ENCODE peak calls at places on chromosomes 2 and 18, in five cellular contexts. I, J, Y, N and K are unnamed samples.

GRCh38 chr2:131040661-131041401 is 52.4 kb downstream of the FAM168B start:
- DNase-seq in Y (no peak), N (no peak), I (no peak), J (no peak), K (peak)

GRCh38 chr18:54444309-54444914 is 86.7 kb downstream of the C18orf54 start:
- DNase-seq in J (peak), N (peak), I (no peak), Y (no peak), K (peak)

GRCh38 chr2:45879936-45880335 is 228.5 kb downstream of the PRKCE start:
- DNase-seq in N (no peak), Y (no peak), I (no peak), J (no peak), K (no peak)

GRCh38 chr2:149741646-149742045 is 154.1 kb upstream of the MMADHC start:
- DNase-seq in N (peak), I (peak), Y (no peak), J (no peak), K (no peak)

GRCh38 chr2:241066893-241067341 is 35.2 kb downstream of the MTERF4 start:
- DNase-seq in J (no peak), N (no peak), Y (no peak), I (no peak), K (no peak)

GRCh38 chr2:206296128-206296527 is 21.7 kb downstream of the ZDBF2 start:
- DNase-seq in Y (no peak), I (no peak), N (no peak), J (no peak), K (no peak)

GRCh38 chr2:60830991-60831390 is 50.4 kb upstream of the REL start:
- DNase-seq in I (no peak), Y (no peak), J (no peak), N (no peak), K (no peak)

GRCh38 chr2:134883552-134884293 is 34.9 kb upstream of the CCNT2 start:
- DNase-seq in N (no peak), I (no peak), J (no peak), Y (no peak), K (no peak)

GRCh38 chr2:86079981-86080911 is 25.4 kb downstream of the POLR1A start:
- DNase-seq in I (no peak), Y (peak), J (peak), N (peak), K (peak)

GRCh38 chr2:44582363-44583008 is 220.7 kb downstream of the CAMKMT start:
- DNase-seq in Y (no peak), I (peak), N (no peak), J (no peak), K (no peak)

GRCh38 chr2:11914455-11914854 is 168.0 kb downstream of the LPIN1 start:
- DNase-seq in Y (no peak), I (no peak), J (no peak), N (peak), K (no peak)

GRCh38 chr2:44479127-44479887 is 117.6 kb downstream of the CAMKMT start:
- DNase-seq in I (peak), Y (peak), N (peak), J (peak), K (peak)

GRCh38 chr18:36078751-36079529 is 11.6 kb upstream of the RPRD1A start:
- DNase-seq in J (no peak), Y (no peak), N (peak), I (peak), K (no peak)

GRCh38 chr2:207200136-207200535 is 34.4 kb upstream of the KLF7 start:
- DNase-seq in N (no peak), I (no peak), Y (no peak), J (no peak), K (no peak)

GRCh38 chr2:98912221-98912851 is 23.7 kb downstream of the CRACDL start:
- DNase-seq in N (peak), I (peak), Y (no peak), J (no peak), K (no peak)

GRCh38 chr18:24185805-24186204 is 46.9 kb downstream of the CABYR start:
- DNase-seq in Y (no peak), J (no peak), N (peak), I (no peak), K (no peak)

GRCh38 chr2:61758991-61759390 is 94.9 kb downstream of the FAM161A start:
- DNase-seq in I (peak), Y (no peak), J (no peak), N (peak), K (no peak)

GRCh38 chr18:59249186-59249774 is 24.0 kb downstream of the RAX start:
- DNase-seq in I (peak), N (peak), Y (peak), J (no peak), K (no peak)

GRCh38 chr2:73268831-73269685 is 15.2 kb downstream of the FBXO41 start:
- DNase-seq in J (no peak), I (no peak), Y (peak), N (no peak), K (no peak)

GRCh38 chr2:217331577-217332139 is 471.8 kb upstream of the TNP1 start:
- DNase-seq in J (no peak), N (peak), I (peak), Y (no peak), K (no peak)

GRCh38 chr2:31197166-31197565 is 20.1 kb downstream of the CAPN14 start:
- DNase-seq in J (no peak), I (no peak), N (no peak), Y (no peak), K (no peak)

GRCh38 chr2:68385907-68386287 is 20.8 kb downstream of the PLEK start:
- DNase-seq in J (no peak), N (no peak), Y (no peak), I (no peak), K (no peak)

GRCh38 chr2:70937866-70938579 is 2.3 kb downstream of the ATP6V1B1 start:
- DNase-seq in Y (no peak), N (no peak), J (no peak), I (no peak), K (no peak)

GRCh38 chr18:666628-667027 is 9.2 kb downstream of the TYMS start:
- DNase-seq in Y (no peak), N (no peak), J (no peak), I (no peak), K (no peak)

GRCh38 chr2:65351234-65351947 is 81.0 kb downstream of the SPRED2 start:
- DNase-seq in N (no peak), I (no peak), J (no peak), Y (no peak), K (peak)

GRCh38 chr2:88199912-88200682 is 30.0 kb downstream of the THNSL2 start:
- DNase-seq in J (no peak), N (no peak), I (no peak), Y (no peak), K (no peak)

GRCh38 chr2:105797298-105797819 is 52.6 kb downstream of the NCK2 start:
- DNase-seq in I (no peak), J (peak), N (no peak), Y (peak), K (no peak)

GRCh38 chr2:196660264-196660663 is 20.7 kb downstream of the CCDC150 start:
- DNase-seq in Y (no peak), I (peak), N (peak), J (no peak), K (no peak)

GRCh38 chr2:113806217-113806913 is 49.9 kb upstream of the SLC35F5 start:
- DNase-seq in N (no peak), Y (no peak), I (no peak), J (no peak), K (no peak)

GRCh38 chr2:56483081-56483480 is 299.3 kb downstream of the CCDC85A start:
- DNase-seq in Y (no peak), J (no peak), I (no peak), N (no peak), K (no peak)